ENCODE peak calls at places on chromosomes 3 and 15, in five cellular contexts. K is coronary artery, F is BE2C, W is body of pancreas, C is fibroblast of pulmonary artery. Z is an unnamed sample.

GRCh38 chr3:115169808-115170207 is 22.7 kb upstream of the ZBTB20 start:
- DNase-seq in K (no peak), F (no peak), W (no peak), C (peak), Z (no peak)

GRCh38 chr3:143000525-143000924 is 845 bp upstream of the U2SURP start:
- DNase-seq in K (no peak), F (no peak), W (no peak), C (peak), Z (no peak)

GRCh38 chr3:58432905-58433304 is 727 bp downstream of the PDHB start:
- DNase-seq in K (no peak), F (no peak), W (no peak), C (no peak), Z (no peak)

GRCh38 chr3:64518950-64519349 is 168.8 kb downstream of the ADAMTS9 start:
- DNase-seq in K (no peak), F (no peak), W (no peak), C (peak), Z (no peak)

GRCh38 chr3:31567036-31567435 is 34.3 kb downstream of the STT3B start:
- DNase-seq in K (no peak), F (no peak), W (no peak), C (no peak), Z (no peak)

GRCh38 chr15:35921051-35921450 is 375.1 kb upstream of the DPH6 start:
- DNase-seq in K (no peak), F (no peak), W (no peak), C (no peak), Z (no peak)

GRCh38 chr15:83919319-83919830 is 265.5 kb downstream of the ADAMTSL3 start:
- DNase-seq in K (no peak), F (no peak), W (no peak), C (no peak), Z (no peak)

GRCh38 chr3:52682016-52682415 is 3.7 kb downstream of the PBRM1 start:
- DNase-seq in K (no peak), F (no peak), W (no peak), C (peak), Z (no peak)

GRCh38 chr15:101068961-101069734 is 150.0 kb downstream of the LRRK1 start:
- DNase-seq in K (no peak), F (no peak), W (no peak), C (peak), Z (no peak)

GRCh38 chr3:165855581-165855980 is 18.4 kb upstream of the BCHE start:
- DNase-seq in K (no peak), F (no peak), W (no peak), C (peak), Z (no peak)

GRCh38 chr15:98909968-98910885 is 97.4 kb downstream of the PGPEP1L start:
- DNase-seq in K (no peak), F (no peak), W (no peak), C (no peak), Z (no peak)

GRCh38 chr15:58575045-58575786 is 143.4 kb downstream of the LIPC start:
- DNase-seq in K (no peak), F (no peak), W (no peak), C (no peak), Z (no peak)

GRCh38 chr3:57128863-57129602 is 36.1 kb downstream of the IL17RD start:
- DNase-seq in K (peak), F (no peak), W (no peak), C (no peak), Z (no peak)

GRCh38 chr3:177330771-177331170 is 133.5 kb upstream of the TBL1XR1 start:
- DNase-seq in K (no peak), F (no peak), W (no peak), C (no peak), Z (no peak)

GRCh38 chr3:177371903-177372302 is 174.6 kb upstream of the TBL1XR1 start:
- DNase-seq in K (no peak), F (no peak), W (no peak), C (no peak), Z (no peak)

GRCh38 chr15:94887406-94887805 is 656.0 kb downstream of the MCTP2 start:
- DNase-seq in K (no peak), F (no peak), W (no peak), C (no peak), Z (no peak)

GRCh38 chr3:141019244-141019643 is 31.9 kb upstream of the SPSB4 start:
- DNase-seq in K (no peak), F (no peak), W (no peak), C (no peak), Z (no peak)

GRCh38 chr3:143648708-143649107 is 199.6 kb downstream of the SLC9A9 start:
- DNase-seq in K (no peak), F (peak), W (no peak), C (no peak), Z (no peak)

GRCh38 chr3:34351857-34352545 is 553.6 kb downstream of the PDCD6IP start:
- DNase-seq in K (no peak), F (no peak), W (no peak), C (no peak), Z (no peak)

GRCh38 chr15:74621936-74622335 is 6.3 kb downstream of the CLK3 start:
- DNase-seq in K (no peak), F (no peak), W (no peak), C (no peak), Z (no peak)

GRCh38 chr15:76972420-76973361 is 22.2 kb upstream of the PSTPIP1 start:
- DNase-seq in K (no peak), F (no peak), W (no peak), C (peak), Z (no peak)

GRCh38 chr15:50698101-50698500 is 11.5 kb upstream of the TRPM7 start:
- DNase-seq in K (no peak), F (no peak), W (no peak), C (no peak), Z (no peak)

GRCh38 chr3:90132220-90132619 is 1024.8 kb downstream of the EPHA3 start:
- DNase-seq in K (no peak), F (no peak), W (no peak), C (no peak), Z (no peak)

GRCh38 chr3:132242095-132242494 is 75.1 kb upstream of the ACP3 start:
- DNase-seq in K (no peak), F (no peak), W (no peak), C (no peak), Z (no peak)

GRCh38 chr15:52200831-52201365 is 9.7 kb upstream of the GNB5 start:
- DNase-seq in K (no peak), F (no peak), W (no peak), C (peak), Z (no peak)

GRCh38 chr3:32106929-32107362 is 526 bp downstream of the GPD1L start:
- DNase-seq in K (no peak), F (no peak), W (peak), C (peak), Z (no peak)

GRCh38 chr15:27086146-27086545 is 115.2 kb downstream of the GABRG3 start:
- DNase-seq in K (no peak), F (peak), W (no peak), C (no peak), Z (no peak)

GRCh38 chr3:175129571-175129970 is 270.4 kb downstream of the NAALADL2 start:
- DNase-seq in K (no peak), F (no peak), W (no peak), C (no peak), Z (no peak)

GRCh38 chr15:64686130-64686735 is 89.2 kb downstream of the RBPMS2 start:
- DNase-seq in K (no peak), F (peak), W (no peak), C (peak), Z (no peak)

GRCh38 chr3:14174483-14174882 is 3.9 kb downstream of the XPC start:
- DNase-seq in K (no peak), F (no peak), W (no peak), C (peak), Z (no peak)

GRCh38 chr3:123409443-123410148 is 39.3 kb downstream of the ADCY5 start:
- DNase-seq in K (no peak), F (no peak), W (peak), C (no peak), Z (no peak)

GRCh38 chr3:5198986-5199731 is 11.7 kb downstream of the EDEM1 start:
- DNase-seq in K (no peak), F (no peak), W (no peak), C (no peak), Z (no peak)

GRCh38 chr3:56321383-56321782 is 146.9 kb downstream of the ERC2 start:
- DNase-seq in K (no peak), F (no peak), W (no peak), C (no peak), Z (no peak)

GRCh38 chr15:46518381-46518780 is 883.6 kb downstream of the SQOR start:
- DNase-seq in K (no peak), F (no peak), W (no peak), C (no peak), Z (no peak)

GRCh38 chr3:168722091-168722490 is 626.4 kb upstream of the GOLIM4 start:
- DNase-seq in K (no peak), F (no peak), W (no peak), C (no peak), Z (no peak)

DNA sequence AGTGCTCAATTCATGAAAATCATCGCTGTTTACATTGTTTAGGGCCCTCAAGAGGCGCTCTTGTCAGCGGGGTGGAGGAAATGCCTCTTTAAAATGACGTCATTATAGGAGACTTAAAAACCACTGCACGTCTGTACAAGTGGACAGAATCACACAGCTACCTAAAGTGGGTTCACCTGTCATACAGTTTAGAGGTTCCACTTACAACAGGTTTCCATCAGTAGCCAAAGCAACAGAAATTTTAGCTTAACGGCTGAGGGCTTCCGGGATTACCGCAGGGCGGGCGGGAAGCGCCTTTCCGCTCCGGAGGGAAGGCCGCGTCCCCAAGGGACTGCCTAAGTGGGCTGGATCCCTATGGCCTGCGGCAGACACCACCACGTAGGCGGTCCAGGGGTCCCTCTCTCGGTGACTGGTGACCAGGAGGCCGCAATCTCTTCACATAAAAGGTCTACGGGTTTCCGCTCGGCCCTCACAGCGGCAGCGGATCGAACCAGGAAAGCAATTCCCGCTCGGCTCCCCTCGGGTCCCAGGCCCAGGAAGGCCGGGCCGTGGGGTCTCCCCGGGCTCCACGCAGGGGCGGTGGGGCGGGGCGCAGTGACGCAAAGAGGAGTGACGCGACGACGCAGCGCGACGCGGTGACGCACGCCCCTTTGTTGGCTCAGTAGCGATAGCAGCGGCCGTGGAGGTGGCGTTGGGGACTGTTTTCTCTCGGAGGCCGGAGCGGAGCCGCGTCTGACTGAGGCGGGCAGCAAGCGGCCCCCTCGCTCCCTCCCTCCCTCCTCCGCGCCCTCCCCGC is at the start of gene ARIH1:
- DNase-seq in K (peak), F (peak), W (peak), C (peak), Z (peak)
- TF ChIP-seq CTCF in K (no peak), F (peak), W (no peak), C (peak), Z (no peak)

GRCh38 chr15:30991301-30992072 is at the start of gene MTMR10:
- DNase-seq in K (peak), F (peak), W (peak), C (peak), Z (peak)
- TF ChIP-seq CTCF in K (no peak), F (no peak), W (no peak), C (no peak), Z (no peak)

GRCh38 chr3:134312873-134313838 is 61.1 kb downstream of the AMOTL2 start:
- DNase-seq in K (peak), F (no peak), W (peak), C (peak), Z (peak)

GRCh38 chr3:134313839-134314587 is 60.2 kb downstream of the AMOTL2 start:
- DNase-seq in K (no peak), F (no peak), W (no peak), C (no peak), Z (no peak)

GRCh38 chr3:134311693-134312071 is 61.0 kb upstream of the RYK start:
- DNase-seq in K (no peak), F (no peak), W (no peak), C (no peak), Z (no peak)

GRCh38 chr3:134311265-134311664 is 60.6 kb upstream of the RYK start:
- DNase-seq in K (no peak), F (no peak), W (no peak), C (no peak), Z (no peak)

GRCh38 chr3:134312072-134312872 is 61.6 kb upstream of the RYK start:
- DNase-seq in K (no peak), F (peak), W (peak), C (no peak), Z (no peak)
- TF ChIP-seq CTCF in K (no peak), F (peak), W (no peak), C (peak), Z (peak)

DNA sequence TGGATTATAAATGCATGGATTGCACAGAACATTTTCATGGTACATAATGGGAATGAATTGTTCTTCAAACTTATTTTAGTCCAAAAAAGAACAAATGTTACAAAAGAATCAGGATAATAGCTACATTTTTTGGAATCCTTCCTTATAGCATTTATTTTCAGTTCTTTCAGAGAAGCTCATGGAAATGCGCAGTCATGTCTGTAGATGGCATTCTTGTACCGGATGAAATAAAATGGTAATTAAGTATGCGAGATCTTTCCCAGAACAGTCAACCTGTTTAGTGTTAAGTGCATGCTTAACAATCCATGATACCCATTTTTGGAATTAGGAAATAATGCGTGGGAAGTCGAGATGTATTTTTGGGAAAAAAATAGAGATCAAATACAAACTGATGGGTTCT is 38.2 kb upstream of the GOLGA8B start:
- DNase-seq in K (no peak), F (no peak), W (no peak), C (peak), Z (no peak)
- TF ChIP-seq CTCF in K (no peak), F (peak), W (peak), C (peak), Z (no peak)

GRCh38 chr3:60161334-60161733 is 1089.9 kb downstream of the FHIT start:
- DNase-seq in K (no peak), F (no peak), W (no peak), C (no peak), Z (no peak)

GRCh38 chr3:60160792-60161175 is 1090.5 kb downstream of the FHIT start:
- DNase-seq in K (no peak), F (no peak), W (no peak), C (no peak), Z (no peak)

GRCh38 chr3:60160105-60160791 is 1091.0 kb downstream of the FHIT start:
- DNase-seq in K (no peak), F (no peak), W (no peak), C (no peak), Z (no peak)
- TF ChIP-seq CTCF in K (no peak), F (no peak), W (no peak), C (no peak), Z (no peak)

GRCh38 chr3:12707425-12707824 is 43.5 kb upstream of the RAF1 start:
- DNase-seq in K (no peak), F (peak), W (no peak), C (peak), Z (no peak)

GRCh38 chr3:12706504-12707253 is 42.8 kb upstream of the RAF1 start:
- DNase-seq in K (no peak), F (peak), W (peak), C (peak), Z (no peak)

GRCh38 chr3:12709334-12709733 is 45.4 kb upstream of the RAF1 start:
- DNase-seq in K (no peak), F (no peak), W (no peak), C (no peak), Z (no peak)

GRCh38 chr3:12710062-12710461 is 46.1 kb upstream of the RAF1 start:
- DNase-seq in K (no peak), F (no peak), W (no peak), C (no peak), Z (no peak)

DNA sequence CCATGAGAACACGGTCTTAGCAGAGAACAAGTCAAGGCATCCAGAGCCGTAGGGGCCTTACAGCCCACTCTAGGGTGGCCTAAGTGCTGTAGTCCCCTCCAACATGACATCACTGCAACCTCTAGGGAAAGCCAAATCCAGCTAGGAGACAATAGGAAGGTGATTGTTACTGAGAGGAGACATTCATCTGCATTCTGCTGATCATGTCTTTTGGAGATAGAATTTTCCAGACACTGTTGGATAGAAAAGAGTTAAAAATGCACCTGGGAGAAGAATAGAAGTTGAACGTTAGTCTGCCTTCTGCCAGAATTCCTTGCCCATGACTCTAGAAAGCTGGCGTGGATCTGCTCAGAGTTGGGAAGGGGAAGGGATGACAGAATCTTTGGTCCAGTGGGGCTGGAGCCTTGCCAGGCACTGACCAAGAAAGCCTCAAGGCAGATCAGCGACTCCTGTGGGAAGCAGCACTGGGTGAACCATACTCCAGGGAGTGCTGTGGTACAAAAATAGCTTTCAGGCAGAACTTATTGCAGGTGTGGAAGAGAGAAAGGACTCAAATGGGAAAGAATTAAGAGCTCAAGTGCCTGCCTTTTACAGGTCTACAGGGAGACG is 44.8 kb upstream of the RAF1 start:
- DNase-seq in K (peak), F (no peak), W (no peak), C (peak), Z (no peak)
- TF ChIP-seq CTCF in K (no peak), F (no peak), W (no peak), C (peak), Z (no peak)

GRCh38 chr3:193474446-193474845 is 80.2 kb downstream of the ATP13A4 start:
- DNase-seq in K (no peak), F (no peak), W (no peak), C (no peak), Z (no peak)
- TF ChIP-seq CTCF in K (no peak), F (no peak), W (no peak), C (no peak), Z (no peak)

GRCh38 chr3:153209596-153209995 is 47.6 kb downstream of the RAP2B start:
- DNase-seq in K (no peak), F (no peak), W (no peak), C (peak), Z (no peak)

GRCh38 chr3:153210660-153211059 is 48.6 kb downstream of the RAP2B start:
- DNase-seq in K (no peak), F (no peak), W (no peak), C (no peak), Z (no peak)

GRCh38 chr3:153215497-153215896 is 53.5 kb downstream of the RAP2B start:
- DNase-seq in K (no peak), F (no peak), W (no peak), C (no peak), Z (no peak)

GRCh38 chr3:153215971-153216370 is 53.9 kb downstream of the RAP2B start:
- DNase-seq in K (no peak), F (no peak), W (no peak), C (peak), Z (no peak)

DNA sequence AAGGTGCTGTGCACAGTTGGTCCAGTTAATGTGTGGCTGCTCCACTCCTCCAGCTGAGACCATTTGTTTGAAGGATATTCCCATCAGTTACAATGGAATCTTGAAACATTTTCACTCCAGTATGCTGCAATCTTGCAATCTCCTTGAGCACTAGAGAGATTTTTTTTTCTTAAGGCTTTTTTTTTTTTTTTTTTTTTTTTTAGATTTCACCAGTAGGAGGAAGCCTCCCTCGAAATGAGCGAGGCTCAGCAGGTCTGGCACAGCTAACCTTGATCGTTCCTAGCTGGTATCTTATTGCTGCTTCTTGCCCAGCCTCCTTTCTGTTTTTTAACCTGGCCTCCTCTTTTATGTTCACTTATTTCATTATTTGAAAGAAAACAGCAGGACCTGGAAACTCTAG is 48.1 kb downstream of the RAP2B start:
- DNase-seq in K (no peak), F (no peak), W (no peak), C (peak), Z (no peak)
- TF ChIP-seq CTCF in K (no peak), F (no peak), W (no peak), C (peak), Z (no peak)